ENCODE peak calls at places on chromosomes 1 and 21, in six cellular contexts. D, P, C, L, W and I are unnamed samples.
A peak's percentile ranks its signal among the peaks of the same experiment; 100 is the strongest.

GRCh38 chr1:34436836-34437235 is 260.1 kb downstream of the C1orf94 start:
- DNase-seq in D (no peak), P (no peak), C (no peak), L (no peak), W (no peak), I (no peak)

GRCh38 chr1:18100493-18101063 is 7.0 kb upstream of the IGSF21 start:
- DNase-seq in D (peak; percentile 55), P (peak; percentile 83), C (peak; percentile 5), L (peak; percentile 72), W (no peak), I (peak; percentile 39)

GRCh38 chr1:203702130-203702577 is 62.8 kb upstream of the LAX1 start:
- DNase-seq in D (no peak), P (peak; percentile 86), C (peak; percentile 55), L (peak; percentile 58), W (no peak), I (peak; percentile 69)

GRCh38 chr1:76861149-76861548 is 6.1 kb upstream of the ST6GALNAC5 start:
- DNase-seq in D (no peak), P (no peak), C (no peak), L (no peak), W (no peak), I (no peak)

GRCh38 chr1:171081220-171081993 is 9.3 kb upstream of the FMO3 start:
- DNase-seq in D (no peak), P (peak; percentile 42), C (no peak), L (no peak), W (no peak), I (peak; percentile 4)

GRCh38 chr1:221268295-221268694 is 389.1 kb downstream of the HLX start:
- DNase-seq in D (no peak), P (no peak), C (no peak), L (no peak), W (no peak), I (no peak)

GRCh38 chr1:197526736-197527371 is 248.4 kb downstream of the DENND1B start:
- DNase-seq in D (no peak), P (peak; percentile 65), C (no peak), L (no peak), W (no peak), I (peak; percentile 55)

GRCh38 chr21:41536076-41536826 is 28.3 kb upstream of the TMPRSS2 start:
- DNase-seq in D (no peak), P (no peak), C (no peak), L (peak; percentile 85), W (no peak), I (no peak)

GRCh38 chr1:8348056-8348776 is 30.3 kb downstream of the SLC45A1 start:
- DNase-seq in D (peak; percentile 46), P (no peak), C (no peak), L (no peak), W (no peak), I (no peak)

GRCh38 chr1:15386128-15386824 is 23.4 kb upstream of the EFHD2 start:
- DNase-seq in D (no peak), P (peak; percentile 57), C (no peak), L (no peak), W (no peak), I (no peak)

GRCh38 chr1:243917863-243918565 is 68.0 kb upstream of the AKT3 start:
- DNase-seq in D (no peak), P (peak; percentile 5), C (no peak), L (no peak), W (no peak), I (no peak)

GRCh38 chr1:31617917-31618746 is 643 bp downstream of the HCRTR1 start:
- DNase-seq in D (no peak), P (peak; percentile 86), C (peak; percentile 26), L (peak; percentile 52), W (no peak), I (no peak)

GRCh38 chr1:73736125-73736524 is 461.9 kb downstream of the LRRIQ3 start:
- DNase-seq in D (no peak), P (no peak), C (no peak), L (no peak), W (no peak), I (no peak)

GRCh38 chr1:39238476-39238875 is 34.0 kb downstream of the MACF1 start:
- DNase-seq in D (no peak), P (no peak), C (no peak), L (no peak), W (no peak), I (no peak)

GRCh38 chr1:91190996-91191395 is 169.2 kb upstream of the ZNF644 start:
- DNase-seq in D (no peak), P (no peak), C (no peak), L (no peak), W (no peak), I (no peak)

GRCh38 chr1:51945591-51945990 is 44.9 kb downstream of the RAB3B start:
- DNase-seq in D (no peak), P (no peak), C (no peak), L (no peak), W (no peak), I (no peak)

GRCh38 chr1:241533375-241534115 is 1.4 kb downstream of the KMO start:
- DNase-seq in D (no peak), P (no peak), C (no peak), L (no peak), W (no peak), I (no peak)

GRCh38 chr1:11316701-11317100 is 43.7 kb downstream of the UBIAD1 start:
- DNase-seq in D (no peak), P (no peak), C (no peak), L (no peak), W (no peak), I (no peak)

GRCh38 chr1:223716302-223716862 is 4.0 kb downstream of the CAPN2 start:
- DNase-seq in D (no peak), P (no peak), C (peak; percentile 56), L (no peak), W (no peak), I (peak; percentile 40)

GRCh38 chr1:229019647-229020281 is 251.1 kb upstream of the RAB4A start:
- DNase-seq in D (no peak), P (no peak), C (no peak), L (peak; percentile 55), W (no peak), I (no peak)

GRCh38 chr1:196774195-196774594 is 445 bp upstream of the CFHR3 start:
- DNase-seq in D (no peak), P (no peak), C (no peak), L (no peak), W (no peak), I (no peak)

GRCh38 chr1:202615501-202616354 is 94.5 kb downstream of the SYT2 start:
- DNase-seq in D (no peak), P (no peak), C (no peak), L (no peak), W (no peak), I (no peak)

GRCh38 chr1:222754386-222755139 is 17.6 kb downstream of the FAM177B start:
- DNase-seq in D (no peak), P (no peak), C (no peak), L (no peak), W (no peak), I (no peak)

GRCh38 chr1:28458237-28459228 is 47.3 kb upstream of the RCC1 start:
- DNase-seq in D (no peak), P (no peak), C (no peak), L (no peak), W (no peak), I (no peak)

GRCh38 chr1:47416319-47417128 is 439 bp downstream of the FOXE3 start:
- DNase-seq in D (no peak), P (peak; percentile 58), C (no peak), L (no peak), W (no peak), I (no peak)
- H3K4me3 ChIP-seq in D (no peak overlapping the region), P (peak overlapping the region; percentile 56), C (no peak overlapping the region), L (peak overlapping the region; percentile 31), W (no peak overlapping the region), I (no peak overlapping the region)

GRCh38 chr1:154583691-154584212 is 16.2 kb downstream of the CHRNB2 start:
- DNase-seq in D (no peak), P (no peak), C (no peak), L (no peak), W (no peak), I (no peak)

GRCh38 chr1:154586231-154586630 is 18.7 kb downstream of the CHRNB2 start:
- DNase-seq in D (no peak), P (no peak), C (no peak), L (no peak), W (no peak), I (no peak)

GRCh38 chr1:154589780-154590179 is 18.2 kb downstream of the ADAR start:
- DNase-seq in D (no peak), P (no peak), C (no peak), L (no peak), W (no peak), I (no peak)

GRCh38 chr1:154584267-154584994 is 16.9 kb downstream of the CHRNB2 start:
- DNase-seq in D (no peak), P (no peak), C (no peak), L (no peak), W (no peak), I (no peak)

DNA sequence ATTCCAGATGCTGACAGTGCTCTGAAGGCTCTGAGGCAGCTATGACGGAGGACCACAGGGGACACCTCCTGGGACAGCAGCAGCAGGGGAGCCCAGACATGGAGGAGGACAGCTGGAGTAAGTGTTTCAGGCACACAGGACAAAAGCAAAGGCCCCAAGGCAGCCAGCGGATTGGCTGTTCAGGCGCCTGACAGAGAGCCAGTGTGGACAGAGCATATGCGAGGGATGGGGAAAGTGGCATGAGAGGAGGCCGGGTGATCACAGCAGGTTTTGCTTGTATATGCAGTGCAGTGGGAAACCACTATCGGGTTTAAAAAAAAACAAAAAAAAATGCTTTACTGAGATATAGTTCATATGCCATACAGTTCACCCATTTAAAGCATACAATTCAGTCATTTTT is 19.1 kb downstream of the CHRNB2 start:
- DNase-seq in D (no peak), P (no peak), C (no peak), L (no peak), W (no peak), I (no peak)
- H3K27ac ChIP-seq in D (no peak overlapping the region), P (no peak overlapping the region), C (no peak overlapping the region), L (no peak overlapping the region), W (no peak overlapping the region), I (no peak overlapping the region)

GRCh38 chr1:93689521-93690223 is 8.0 kb upstream of the BCAR3 start:
- DNase-seq in D (no peak), P (peak; percentile 19), C (no peak), L (no peak), W (no peak), I (no peak)
- H3K4me1 ChIP-seq in D (no peaks in the 10 kb centered on the region), P (peaks cover 15% of the 10 kb centered on the region), C (no peaks in the 10 kb centered on the region), L (peaks cover 8% of the 10 kb centered on the region), W (peaks cover 31% of the 10 kb centered on the region), I (no peaks in the 10 kb centered on the region)

DNA sequence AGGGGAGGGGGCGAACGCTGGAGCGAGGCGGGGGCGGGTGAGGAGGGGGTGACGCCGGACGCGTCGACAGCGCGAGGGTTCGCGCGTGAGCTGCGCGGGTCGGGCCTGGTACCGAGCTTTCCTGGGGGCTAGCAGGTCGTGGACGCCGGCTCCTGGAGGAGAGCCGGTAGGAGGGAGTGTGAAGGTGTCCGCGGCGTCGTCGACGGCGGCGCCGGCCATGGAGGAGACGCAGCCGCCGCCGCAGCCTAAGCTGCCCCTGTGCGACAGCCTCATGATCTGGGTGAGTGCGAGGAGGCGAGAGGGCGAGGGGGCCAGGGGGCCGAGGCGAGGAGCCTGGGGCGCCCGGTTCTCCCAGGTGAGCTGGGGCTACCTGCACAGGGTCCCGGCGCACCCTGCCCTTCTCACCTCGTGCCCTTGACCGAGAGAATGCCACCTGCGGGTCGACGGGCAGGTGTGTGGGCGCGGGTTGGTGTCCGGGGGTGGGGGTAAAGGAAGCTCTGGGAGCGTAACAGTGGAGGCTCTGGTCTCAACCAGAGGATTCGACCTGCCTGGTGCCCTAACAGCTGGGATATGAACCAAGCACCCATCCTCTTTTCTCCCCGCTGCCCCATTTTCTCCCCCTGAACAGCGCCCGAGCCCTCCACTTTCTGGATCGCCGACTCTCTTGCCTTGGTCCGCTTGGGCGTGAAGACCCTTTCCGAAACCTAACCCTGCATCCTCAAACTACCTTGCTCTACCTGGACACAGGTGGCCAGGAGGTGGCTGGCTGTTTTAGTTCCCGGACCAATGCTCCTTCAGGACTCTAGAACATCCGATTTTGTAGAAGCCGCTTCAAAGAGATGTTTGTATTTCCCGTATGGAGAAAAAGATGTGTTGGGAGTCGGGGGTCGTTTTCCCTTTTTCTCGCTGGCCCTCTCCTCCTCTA is at the start of gene HOOK1:
- DNase-seq in D (peak; percentile 55), P (peak; percentile 34), C (no peak), L (no peak), W (no peak), I (no peak)
- H3K4me3 ChIP-seq in D (peak within 1 kb of the TSS; percentile 73), P (peak within 1 kb of the TSS; percentile 72), C (peak within 1 kb of the TSS; percentile 72), L (peak within 1 kb of the TSS; percentile 46), W (peak within 1 kb of the TSS; percentile 70), I (no peak within 1 kb of the TSS)